ENCODE peak calls at places on chromosomes 3 and 15, in five cellular contexts. M is IMR-90, Z is HCT116, N is astrocyte, U is K562. I is an unnamed sample.

GRCh38 chr3:42735021-42735420 is 32.4 kb upstream of the HHATL start:
- DNase-seq in M (no peak), Z (no peak), N (no peak), U (no peak), I (no peak)

GRCh38 chr3:143529018-143529478 is 319.2 kb downstream of the SLC9A9 start:
- DNase-seq in M (no peak), Z (no peak), N (no peak), U (no peak), I (no peak)

GRCh38 chr3:43759297-43759782 is 68.6 kb downstream of the ABHD5 start:
- DNase-seq in M (peak; percentile 87), Z (no peak), N (peak; percentile 72), U (no peak), I (no peak)

GRCh38 chr3:126491221-126492013 is 15.7 kb upstream of the ZXDC start:
- DNase-seq in M (no peak), Z (no peak), N (no peak), U (no peak), I (no peak)

GRCh38 chr3:121232309-121233225 is 313.2 kb downstream of the POLQ start:
- DNase-seq in M (no peak), Z (no peak), N (no peak), U (no peak), I (no peak)

GRCh38 chr15:47897525-47897924 is 180.2 kb downstream of the SEMA6D start:
- DNase-seq in M (no peak), Z (no peak), N (no peak), U (no peak), I (no peak)

GRCh38 chr3:111963424-111963823 is 15.4 kb upstream of the ABHD10 start:
- DNase-seq in M (peak; percentile 84), Z (peak; percentile 62), N (peak; percentile 72), U (no peak), I (peak; percentile 25)

GRCh38 chr15:62742409-62743171 is 300.0 kb upstream of the TPM1 start:
- DNase-seq in M (peak; percentile 90), Z (peak; percentile 42), N (peak; percentile 76), U (peak; percentile 56), I (no peak)

GRCh38 chr3:75171632-75172230 is 492.4 kb upstream of the FRG2C start:
- DNase-seq in M (peak; percentile 6), Z (no peak), N (no peak), U (no peak), I (no peak)

GRCh38 chr3:187651282-187651681 is 18.9 kb downstream of the SST start:
- DNase-seq in M (no peak), Z (no peak), N (no peak), U (no peak), I (no peak)

GRCh38 chr15:73601449-73602425 is 31.5 kb downstream of the NPTN start:
- DNase-seq in M (peak; percentile 61), Z (no peak), N (peak; percentile 42), U (no peak), I (no peak)

GRCh38 chr15:57914350-57915055 is 151.0 kb downstream of the ALDH1A2 start:
- DNase-seq in M (no peak), Z (no peak), N (no peak), U (no peak), I (no peak)

GRCh38 chr3:149330609-149331008 is 2.8 kb downstream of the TM4SF18 start:
- DNase-seq in M (peak; percentile 31), Z (no peak), N (no peak), U (no peak), I (no peak)

GRCh38 chr3:101625879-101626278 is 51.1 kb downstream of the ZBTB11 start:
- DNase-seq in M (no peak), Z (no peak), N (no peak), U (no peak), I (no peak)

GRCh38 chr3:42652611-42653302 is 740 bp upstream of the ZBTB47 start:
- DNase-seq in M (peak; percentile 78), Z (peak; percentile 69), N (peak; percentile 74), U (peak; percentile 60), I (peak; percentile 49)

GRCh38 chr3:146100825-146101444 is 60.0 kb downstream of the PLOD2 start:
- DNase-seq in M (peak; percentile 28), Z (no peak), N (no peak), U (no peak), I (no peak)

GRCh38 chr3:31725976-31726375 is 193.3 kb downstream of the STT3B start:
- DNase-seq in M (no peak), Z (no peak), N (no peak), U (no peak), I (no peak)

GRCh38 chr3:101849714-101850326 is 506 bp downstream of the NFKBIZ start:
- DNase-seq in M (no peak), Z (no peak), N (no peak), U (peak; percentile 42), I (no peak)

GRCh38 chr15:96878129-96878528 is 547.6 kb downstream of the NR2F2 start:
- DNase-seq in M (no peak), Z (no peak), N (no peak), U (no peak), I (no peak)

GRCh38 chr3:36991923-36992805 is 767 bp downstream of the EPM2AIP1 start:
- DNase-seq in M (peak; percentile 74), Z (no peak), N (peak; percentile 77), U (no peak), I (no peak)

GRCh38 chr15:75049392-75049791 is 26.0 kb downstream of the PPCDC start:
- DNase-seq in M (peak; percentile 28), Z (no peak), N (no peak), U (no peak), I (no peak)

GRCh38 chr15:67149859-67150824 is 84.7 kb downstream of the SMAD3 start:
- DNase-seq in M (peak; percentile 99), Z (peak; percentile 96), N (peak; percentile 99), U (peak; percentile 59), I (no peak)

GRCh38 chr3:44396200-44397171 is 57.9 kb downstream of the TCAIM start:
- DNase-seq in M (no peak), Z (no peak), N (no peak), U (no peak), I (no peak)

GRCh38 chr3:196688349-196688748 is 23.7 kb downstream of the CEP19 start:
- DNase-seq in M (peak; percentile 69), Z (no peak), N (peak; percentile 10), U (no peak), I (no peak)

GRCh38 chr15:70902105-70902504 is 9.5 kb downstream of the LRRC49 start:
- DNase-seq in M (peak; percentile 95), Z (peak; percentile 28), N (peak; percentile 92), U (no peak), I (peak; percentile 68)

GRCh38 chr3:99909714-99910508 is 92.2 kb downstream of the CMSS1 start:
- DNase-seq in M (peak; percentile 74), Z (no peak), N (peak; percentile 89), U (no peak), I (no peak)

GRCh38 chr15:66096711-66097058 is 156.9 kb downstream of the MEGF11 start:
- DNase-seq in M (no peak), Z (no peak), N (no peak), U (no peak), I (no peak)

GRCh38 chr3:151379083-151379734 is 5.3 kb downstream of the P2RY12 start:
- DNase-seq in M (no peak), Z (peak; percentile 10), N (no peak), U (no peak), I (no peak)

GRCh38 chr3:28207000-28207733 is 34.3 kb upstream of the CMC1 start:
- DNase-seq in M (no peak), Z (no peak), N (no peak), U (no peak), I (no peak)

GRCh38 chr3:126103121-126104027 is 19.4 kb upstream of the SLC41A3 start:
- DNase-seq in M (no peak), Z (no peak), N (no peak), U (peak; percentile 23), I (no peak)

GRCh38 chr3:87426916-87427315 is 150.5 kb upstream of the POU1F1 start:
- DNase-seq in M (no peak), Z (no peak), N (peak; percentile 73), U (no peak), I (no peak)

GRCh38 chr3:27590437-27591320 is 106.5 kb upstream of the SLC4A7 start:
- DNase-seq in M (peak; percentile 32), Z (no peak), N (peak; percentile 65), U (no peak), I (no peak)

GRCh38 chr3:192409838-192410683 is 317.3 kb downstream of the FGF12 start:
- DNase-seq in M (no peak), Z (no peak), N (peak; percentile 43), U (no peak), I (no peak)

GRCh38 chr15:84079885-84080777 is 155.4 kb upstream of the GOLGA6L4 start:
- DNase-seq in M (peak; percentile 3), Z (no peak), N (peak; percentile 26), U (peak; percentile 7), I (no peak)

DNA sequence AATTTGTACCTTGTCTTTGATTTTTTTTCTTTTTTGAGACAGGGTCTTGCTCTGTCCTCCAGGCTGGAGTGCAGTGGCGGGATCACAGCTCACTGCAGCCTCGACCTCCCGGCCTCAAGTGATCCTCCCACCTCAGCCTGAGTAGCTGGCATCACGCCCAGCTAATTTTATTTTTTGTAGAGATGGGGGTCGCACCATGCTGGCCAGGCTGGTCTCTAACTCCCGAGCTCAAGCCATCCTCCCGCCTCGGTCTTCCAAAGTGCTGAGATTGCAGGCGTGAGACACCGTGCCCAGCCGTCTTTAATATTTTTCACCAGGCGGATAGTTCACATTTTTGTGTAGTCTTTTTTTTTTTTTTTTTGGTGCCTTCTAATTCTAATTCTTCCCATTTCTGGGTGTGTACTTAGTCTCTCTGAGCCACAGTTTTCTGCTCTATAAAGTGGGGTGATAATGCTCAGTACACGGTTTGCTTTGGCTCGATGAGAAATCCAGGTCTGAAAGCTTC is 528 bp upstream of the TATDN2 start:
- DNase-seq in M (no peak), Z (no peak), N (no peak), U (no peak), I (no peak)
- H3K4me1 ChIP-seq in M (peaks cover 5% of the 10 kb centered on the region), Z (peaks cover 20% of the 10 kb centered on the region), N (peaks cover 25% of the 10 kb centered on the region), U (peaks cover 21% of the 10 kb centered on the region), I (peaks cover 14% of the 10 kb centered on the region)

DNA sequence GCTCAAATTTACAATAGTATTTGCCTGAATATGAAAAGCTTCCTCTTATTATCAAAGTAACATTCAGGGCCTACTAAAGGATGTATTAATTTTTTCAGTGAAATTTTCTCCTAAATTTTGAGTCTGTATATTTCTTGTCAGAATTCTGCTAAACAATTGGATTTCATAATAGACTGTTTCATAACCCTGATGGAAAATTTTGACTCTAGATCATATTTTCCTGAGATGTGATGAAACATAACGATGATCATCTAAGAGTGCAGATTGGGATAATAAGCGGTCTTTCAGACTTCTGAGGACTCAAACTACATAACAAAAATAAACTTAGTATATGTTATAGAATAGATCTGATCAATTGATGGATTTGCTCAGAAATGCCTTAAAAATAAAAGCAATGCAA is 574.5 kb upstream of the TBL1XR1 start:
- DNase-seq in M (no peak), Z (no peak), N (no peak), U (no peak), I (no peak)
- H3K4me2 ChIP-seq in M (no peak overlapping the region), Z (no peak overlapping the region), N (no peak overlapping the region), U (no peak overlapping the region), I (no peak overlapping the region)

GRCh38 chr3:5423076-5423475 is 235.6 kb downstream of the EDEM1 start:
- DNase-seq in M (no peak), Z (no peak), N (no peak), U (no peak), I (no peak)
- H3K9ac ChIP-seq in M (no peak overlapping the region), Z (no peak overlapping the region), N (no peak overlapping the region), U (no peak overlapping the region), I (no peak overlapping the region)

DNA sequence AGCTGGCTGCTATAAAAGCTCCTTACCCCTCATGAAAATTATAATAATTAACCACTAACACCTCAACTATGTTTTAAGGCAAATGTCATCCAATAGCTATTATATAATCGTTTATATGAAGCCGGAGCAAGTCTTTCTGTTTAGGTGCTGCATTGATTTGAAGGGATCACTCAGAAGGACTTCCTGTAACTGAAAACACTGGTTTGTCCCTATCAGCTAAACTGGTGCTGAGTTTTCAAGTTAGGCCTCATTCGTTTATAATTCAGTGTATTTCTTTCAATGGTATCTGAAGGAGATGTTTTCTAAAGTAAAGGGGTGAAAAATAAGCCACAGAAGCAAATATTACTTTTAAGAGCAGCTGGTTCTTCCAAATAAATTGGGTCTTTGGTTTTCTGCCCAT is 14.2 kb downstream of the MEIS2 start:
- DNase-seq in M (no peak), Z (no peak), N (no peak), U (no peak), I (no peak)
- H3K4me1 ChIP-seq in M (peaks cover 6% of the 10 kb centered on the region), Z (no peaks in the 10 kb centered on the region), N (peaks cover 7% of the 10 kb centered on the region), U (no peaks in the 10 kb centered on the region), I (peaks cover 10% of the 10 kb centered on the region)